ENCODE peak calls at places on chromosome 5, in six cellular contexts. A is T-helper 9 cell, Y is IMR-90, K is pons, F is NCI-H774, X is OCI-LY7. G is an unnamed sample.

GRCh38 chr5:78108564-78108963 is 185.9 kb downstream of the AP3B1 start:
- DNase-seq in A (no peak), Y (no peak), K (no peak), F (no peak), X (peak; percentile 56), G (no peak)

GRCh38 chr5:170408189-170408588 is 19.0 kb upstream of the KCNMB1 start:
- DNase-seq in A (no peak), Y (no peak), K (peak; percentile 35), F (no peak), X (no peak), G (no peak)

GRCh38 chr5:54040773-54041172 is 269.6 kb downstream of the ARL15 start:
- DNase-seq in A (no peak), Y (no peak), K (no peak), F (no peak), X (no peak), G (no peak)

GRCh38 chr5:163758283-163758711 is 252.9 kb downstream of the MAT2B start:
- DNase-seq in A (no peak), Y (peak; percentile 41), K (peak; percentile 22), F (no peak), X (no peak), G (no peak)

GRCh38 chr5:114377946-114378345 is 16.1 kb downstream of the KCNN2 start:
- DNase-seq in A (no peak), Y (no peak), K (no peak), F (no peak), X (no peak), G (no peak)

GRCh38 chr5:142324377-142324870 is 397 bp downstream of the SPRY4 start:
- DNase-seq in A (peak; percentile 15), Y (no peak), K (no peak), F (no peak), X (no peak), G (peak; percentile 9)

GRCh38 chr5:132481243-132482211 is 9.0 kb downstream of the IRF1 start:
- DNase-seq in A (no peak), Y (no peak), K (no peak), F (no peak), X (no peak), G (no peak)

GRCh38 chr5:35926389-35927051 is 11.9 kb downstream of the CAPSL start:
- DNase-seq in A (peak; percentile 53), Y (peak; percentile 50), K (peak; percentile 69), F (peak; percentile 55), X (peak; percentile 80), G (peak; percentile 66)